ENCODE peak calls at places on chromosomes 13 and 19, in six cellular contexts. S is K562; L is CD8-positive, alpha-beta T cell; Z is ovary; E is colonic mucosa; V is pancreas. Q is an unnamed sample.

GRCh38 chr19:48249502-48250014 is 6.2 kb downstream of the CARD8 start:
- DNase-seq in E (peak; percentile 34), L (peak; percentile 83), V (no peak), Z (no peak), S (no peak), Q (peak; percentile 76)

GRCh38 chr13:39263033-39263432 is 224.8 kb downstream of the NHLRC3 start:
- DNase-seq in E (peak; percentile 54), Z (no peak), V (no peak), S (peak; percentile 18), L (no peak), Q (no peak)

GRCh38 chr13:98487016-98487415 is 89.9 kb downstream of the STK24 start:
- DNase-seq in Z (no peak), V (no peak), S (no peak), E (no peak), L (no peak), Q (no peak)

GRCh38 chr13:99269627-99270252 is 11.6 kb upstream of the GPR18 start:
- DNase-seq in E (no peak), S (peak; percentile 23), L (peak; percentile 41), Z (no peak), V (no peak), Q (peak; percentile 52)

GRCh38 chr13:77056382-77056781 is 29.4 kb upstream of the FBXL3 start:
- DNase-seq in L (no peak), Z (no peak), V (no peak), S (no peak), E (no peak), Q (no peak)

GRCh38 chr19:54416695-54417491 is 1.6 kb downstream of the TTYH1 start:
- DNase-seq in S (no peak), L (no peak), Z (no peak), V (peak; percentile 69), E (no peak), Q (no peak)

GRCh38 chr19:47186337-47187022 is 44.5 kb downstream of the BBC3 start:
- DNase-seq in E (no peak), S (no peak), L (peak; percentile 95), Z (no peak), V (no peak), Q (peak; percentile 67)

GRCh38 chr19:32691952-32692726 is 518 bp downstream of the NUDT19 start:
- DNase-seq in E (peak; percentile 60), S (peak; percentile 58), L (peak; percentile 59), Z (peak; percentile 56), V (peak; percentile 85), Q (peak; percentile 84)

GRCh38 chr19:41991025-41991424 is 3.0 kb downstream of the ATP1A3 start:
- DNase-seq in L (no peak), V (peak; percentile 50), E (no peak), Z (no peak), S (no peak), Q (no peak)

GRCh38 chr13:33383724-33384577 is 98.4 kb upstream of the STARD13 start:
- DNase-seq in L (no peak), E (no peak), V (no peak), S (no peak), Z (no peak), Q (no peak)

GRCh38 chr13:32829676-32830091 is 186.5 kb upstream of the KL start:
- DNase-seq in E (no peak), L (no peak), Z (no peak), S (no peak), V (no peak), Q (peak; percentile 18)

GRCh38 chr13:81395368-81395767 is 1054.4 kb upstream of the SPRY2 start:
- DNase-seq in S (peak; percentile 29), Z (no peak), V (no peak), E (peak; percentile 75), L (peak; percentile 5), Q (no peak)

GRCh38 chr19:3161453-3161852 is 17.1 kb upstream of the S1PR4 start:
- DNase-seq in S (peak; percentile 12), L (no peak), Z (no peak), E (no peak), V (no peak), Q (no peak)

GRCh38 chr13:98978280-98978679 is 416 bp upstream of the DOCK9 start:
- DNase-seq in Z (no peak), S (no peak), E (no peak), V (no peak), L (no peak), Q (no peak)

GRCh38 chr13:37621811-37622361 is 23.3 kb upstream of the POSTN start:
- DNase-seq in E (no peak), L (no peak), S (no peak), V (no peak), Z (no peak), Q (no peak)

GRCh38 chr19:34244611-34245299 is 9.6 kb upstream of the GARRE1 start:
- DNase-seq in S (no peak), L (no peak), Z (no peak), E (no peak), V (no peak), Q (no peak)

GRCh38 chr19:37413243-37414084 is 42.6 kb downstream of the ZNF527 start:
- DNase-seq in S (no peak), Z (no peak), E (no peak), V (no peak), L (no peak), Q (no peak)

GRCh38 chr19:4361152-4362037 is 18.0 kb downstream of the MPND start:
- DNase-seq in L (no peak), S (peak; percentile 58), V (no peak), Z (peak; percentile 83), E (no peak), Q (peak; percentile 20)

GRCh38 chr19:16326401-16327130 is 1.9 kb downstream of the KLF2 start:
- DNase-seq in V (peak; percentile 67), E (no peak), Z (peak; percentile 62), L (peak; percentile 64), S (no peak), Q (peak; percentile 56)

GRCh38 chr13:105918842-105919741 is 616.4 kb downstream of the EFNB2 start:
- DNase-seq in Z (no peak), S (no peak), V (no peak), L (no peak), E (peak; percentile 89), Q (no peak)

GRCh38 chr19:49106648-49107135 is 7.5 kb upstream of the LIN7B start:
- DNase-seq in L (peak; percentile 67), E (peak; percentile 68), S (no peak), Z (no peak), V (no peak), Q (no peak)

GRCh38 chr19:18626906-18627305 is 9.9 kb upstream of the KLHL26 start:
- DNase-seq in L (no peak), E (no peak), S (no peak), Z (no peak), V (peak; percentile 16), Q (no peak)

GRCh38 chr13:95300625-95301134 is 571 bp downstream of the ABCC4 start:
- DNase-seq in L (peak; percentile 43), S (peak; percentile 71), V (peak; percentile 67), E (peak; percentile 61), Z (peak; percentile 65), Q (peak; percentile 74)

GRCh38 chr19:45527731-45528130 is 20.5 kb downstream of the VASP start:
- DNase-seq in V (no peak), E (no peak), Z (peak; percentile 37), L (no peak), S (no peak), Q (no peak)

GRCh38 chr13:99481357-99481756 is 19.9 kb upstream of the TM9SF2 start:
- DNase-seq in V (no peak), Z (no peak), E (no peak), L (no peak), S (no peak), Q (no peak)

GRCh38 chr13:49374585-49375290 is 69.1 kb downstream of the CAB39L start:
- DNase-seq in S (peak; percentile 7), L (no peak), E (no peak), Z (no peak), V (no peak), Q (no peak)

GRCh38 chr13:47672982-47673670 is 327.9 kb downstream of the SUCLA2 start:
- DNase-seq in V (no peak), L (no peak), E (no peak), Z (no peak), S (no peak), Q (no peak)

DNA sequence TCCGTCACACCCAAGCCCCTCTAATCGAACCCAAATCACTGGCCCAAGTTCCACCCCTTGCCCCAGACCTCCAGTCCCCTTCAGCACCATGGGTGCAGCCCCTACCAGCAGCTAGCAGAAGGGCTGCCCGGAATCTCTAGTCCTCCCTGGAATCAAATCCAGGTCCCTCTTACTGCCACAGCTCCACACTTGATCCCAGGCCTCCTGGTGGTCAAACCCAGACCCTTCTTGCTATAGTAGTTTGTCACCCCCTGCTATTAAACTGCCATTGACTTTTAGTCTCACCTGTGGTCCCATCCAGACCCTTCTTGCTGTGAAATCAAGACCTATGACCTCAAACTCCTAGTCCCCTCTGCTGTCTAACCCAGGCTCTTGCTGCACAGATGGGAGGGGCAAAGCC is 8.7 kb downstream of the HIPK4 start:
- DNase-seq in V (no peak), Z (no peak), L (no peak), E (no peak), S (no peak), Q (no peak)
- TF ChIP-seq CTCF in V (no peak), Z (no peak), L (no peak), E (no peak), S (no peak), Q (no peak)

GRCh38 chr19:56643460-56643763 is 453 bp downstream of the SMIM17 start:
- DNase-seq in E (no peak), S (no peak), Z (no peak), V (peak; percentile 40), L (no peak), Q (no peak)
- H3K27me3 ChIP-seq in E (no peaks in the 10 kb centered on the region), S (no peaks in the 10 kb centered on the region), Z (no peaks in the 10 kb centered on the region), V (peaks cover 3% of the 10 kb centered on the region), L (no peaks in the 10 kb centered on the region), Q (no peaks in the 10 kb centered on the region)

GRCh38 chr19:6608950-6609349 is 18.0 kb upstream of the CD70 start:
- DNase-seq in S (no peak), L (no peak), V (no peak), Z (no peak), E (no peak), Q (peak; percentile 73)
- H3K36me3 ChIP-seq in S (no peaks in the 10 kb centered on the region), L (no peaks in the 10 kb centered on the region), V (no peaks in the 10 kb centered on the region), Z (no peaks in the 10 kb centered on the region), E (no peaks in the 10 kb centered on the region), Q (no peaks in the 10 kb centered on the region)

GRCh38 chr19:55465460-55466245 is 1.1 kb upstream of the C19orf85 start:
- DNase-seq in S (no peak), V (peak; percentile 66), L (no peak), Z (no peak), E (no peak), Q (no peak)

GRCh38 chr19:55467236-55468053 is 2.9 kb upstream of the C19orf85 start:
- DNase-seq in V (peak; percentile 80), E (peak; percentile 62), L (peak; percentile 46), S (peak; percentile 77), Z (peak; percentile 81), Q (peak; percentile 69)

GRCh38 chr19:55471266-55471665 is 5.2 kb upstream of the ZNF628 start:
- DNase-seq in L (no peak), Z (no peak), S (no peak), V (no peak), E (no peak), Q (no peak)

GRCh38 chr19:55466246-55466614 is 1.7 kb upstream of the C19orf85 start:
- DNase-seq in E (no peak), V (no peak), S (no peak), L (no peak), Z (no peak), Q (no peak)

DNA sequence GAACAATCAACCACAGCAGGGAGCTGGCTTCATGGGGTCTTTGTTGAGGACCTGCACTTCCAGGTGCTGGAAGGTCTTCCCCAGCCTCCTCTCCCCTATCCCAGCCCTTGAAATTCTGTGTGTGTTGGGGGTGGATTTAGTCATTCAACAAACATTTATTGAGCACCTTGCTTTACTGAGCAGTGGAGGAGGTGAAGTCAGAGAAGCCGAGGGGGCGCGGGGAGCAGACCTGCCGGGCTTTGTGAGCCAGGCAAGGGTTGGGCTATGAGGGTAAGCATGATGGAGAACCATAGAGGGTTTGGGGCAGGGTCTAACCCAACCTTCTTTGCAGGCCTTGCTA is 3.5 kb upstream of the C19orf85 start:
- DNase-seq in S (no peak), E (no peak), L (no peak), Z (no peak), V (no peak), Q (no peak)
- TF ChIP-seq CTCF in S (no peak), E (no peak), L (peak; percentile 14), Z (no peak), V (no peak), Q (no peak)

Q was measured in GM06990.